ENCODE peak calls at places on chromosomes 1 and 21, in four cellular contexts. E, N, Z and P are unnamed samples. For H3K9me3, the result is how much of the 10 kb centered on the place peaks cover.

GRCh38 chr1:185663332-185663731 is 70.9 kb upstream of the HMCN1 start:
- DNase-seq in E (no peak), Z (no peak), N (no peak), P (no peak)

GRCh38 chr1:206145771-206146290 is 28.6 kb upstream of the AVPR1B start:
- DNase-seq in N (no peak), Z (no peak), E (no peak), P (no peak)

GRCh38 chr1:8384088-8384487 is 66.2 kb downstream of the SLC45A1 start:
- DNase-seq in N (peak), E (no peak), Z (no peak), P (no peak)

GRCh38 chr1:157137051-157137772 is 983 bp downstream of the ETV3 start:
- DNase-seq in Z (no peak), N (peak), E (no peak), P (no peak)

GRCh38 chr1:218686258-218686657 is 341.1 kb downstream of the TGFB2 start:
- DNase-seq in Z (no peak), E (no peak), N (peak), P (no peak)

GRCh38 chr21:19981938-19982337 is 1016.3 kb upstream of the NCAM2 start:
- DNase-seq in Z (no peak), N (no peak), E (no peak), P (no peak)

GRCh38 chr1:162019006-162019405 is 4.7 kb downstream of the OLFML2B start:
- DNase-seq in Z (no peak), N (peak), E (no peak), P (no peak)

GRCh38 chr1:17948594-17948993 is 159.0 kb upstream of the IGSF21 start:
- DNase-seq in Z (no peak), E (no peak), N (no peak), P (no peak)

GRCh38 chr1:33711511-33711910 is 152.4 kb upstream of the HMGB4 start:
- DNase-seq in E (no peak), N (no peak), Z (no peak), P (no peak)

GRCh38 chr1:199591468-199591867 is 436.0 kb upstream of the NR5A2 start:
- DNase-seq in E (no peak), N (no peak), Z (no peak), P (no peak)

GRCh38 chr1:9768983-9769382 is 54.8 kb downstream of the CLSTN1 start:
- DNase-seq in E (no peak), Z (no peak), N (no peak), P (no peak)

GRCh38 chr1:170929835-170930554 is 5.3 kb upstream of the MROH9 start:
- DNase-seq in Z (peak), N (peak), E (no peak), P (no peak)

GRCh38 chr1:168621356-168621755 is 45.0 kb downstream of the XCL1 start:
- DNase-seq in E (no peak), N (no peak), Z (no peak), P (no peak)

GRCh38 chr1:25461783-25462182 is 31.1 kb downstream of the MACO1 start:
- DNase-seq in N (no peak), Z (no peak), E (no peak), P (no peak)

GRCh38 chr21:45874716-45875415 is 106.7 kb upstream of the COL6A1 start:
- DNase-seq in E (no peak), Z (no peak), N (peak), P (no peak)

GRCh38 chr1:157153743-157154142 is 15.5 kb upstream of the ETV3 start:
- DNase-seq in E (no peak), Z (no peak), N (no peak), P (no peak)

GRCh38 chr1:244653439-244654283 is 735 bp downstream of the DESI2 start:
- DNase-seq in N (peak), Z (no peak), E (peak), P (peak)

GRCh38 chr1:59478822-59479221 is 181.9 kb downstream of the FGGY start:
- DNase-seq in E (no peak), Z (no peak), N (no peak), P (no peak)

GRCh38 chr1:162678439-162678838 is 46.2 kb downstream of the DDR2 start:
- DNase-seq in E (no peak), N (peak), Z (no peak), P (no peak)

GRCh38 chr1:203378529-203379271 is 27.8 kb upstream of the FMOD start:
- DNase-seq in E (no peak), Z (no peak), N (peak), P (no peak)

GRCh38 chr1:245074232-245074747 is 80.5 kb upstream of the KIF26B start:
- DNase-seq in N (peak), E (no peak), Z (no peak), P (no peak)

GRCh38 chr1:27438621-27439061 is 46.2 kb downstream of the GPR3 start:
- DNase-seq in E (no peak), Z (no peak), N (no peak), P (no peak)

GRCh38 chr1:67162954-67163353 is 3.3 kb upstream of the IL23R start:
- DNase-seq in E (no peak), N (peak), Z (no peak), P (no peak)

GRCh38 chr1:6127587-6128163 is 52.4 kb downstream of the CHD5 start:
- DNase-seq in N (peak), Z (peak), E (peak), P (peak)

GRCh38 chr21:37412603-37413360 is 46.2 kb downstream of the DYRK1A start:
- DNase-seq in Z (no peak), N (peak), E (no peak), P (no peak)

GRCh38 chr1:157050836-157051235 is 5.3 kb upstream of the ARHGEF11 start:
- DNase-seq in Z (no peak), N (no peak), E (no peak), P (no peak)

GRCh38 chr1:201643835-201644104 is 104.8 kb downstream of the NAV1 start:
- DNase-seq in N (no peak), E (no peak), Z (no peak), P (no peak)

GRCh38 chr1:100799954-100800612 is 80.5 kb downstream of the VCAM1 start:
- DNase-seq in E (no peak), N (peak), Z (no peak), P (no peak)

GRCh38 chr1:34829250-34829649 is 30.3 kb downstream of the SMIM12 start:
- DNase-seq in Z (no peak), E (no peak), N (no peak), P (no peak)

GRCh38 chr21:39908265-39908923 is 41.2 kb downstream of the PCP4 start:
- DNase-seq in E (no peak), Z (no peak), N (no peak), P (no peak)
- H3K9me3 ChIP-seq in E (under half), Z (under half), N (under half), P (under half)

GRCh38 chr1:221327954-221328353 is 413.9 kb downstream of the DUSP10 start:
- DNase-seq in Z (no peak), E (no peak), N (no peak), P (no peak)

GRCh38 chr1:221334082-221334481 is 407.8 kb downstream of the DUSP10 start:
- DNase-seq in E (no peak), N (peak), Z (no peak), P (no peak)

GRCh38 chr1:221335161-221336101 is 406.5 kb downstream of the DUSP10 start:
- DNase-seq in N (peak), E (no peak), Z (no peak), P (no peak)

GRCh38 chr1:221328371-221328770 is 413.5 kb downstream of the DUSP10 start:
- DNase-seq in Z (no peak), E (no peak), N (no peak), P (no peak)

GRCh38 chr1:221331263-221332183 is 410.4 kb downstream of the DUSP10 start:
- DNase-seq in N (no peak), E (no peak), Z (no peak), P (no peak)
- H3K9me3 ChIP-seq in N (under half), E (under half), Z (under half), P (under half)

GRCh38 chr21:21246007-21246406 is 247.8 kb downstream of the NCAM2 start:
- DNase-seq in E (no peak), N (no peak), Z (no peak), P (no peak)

DNA sequence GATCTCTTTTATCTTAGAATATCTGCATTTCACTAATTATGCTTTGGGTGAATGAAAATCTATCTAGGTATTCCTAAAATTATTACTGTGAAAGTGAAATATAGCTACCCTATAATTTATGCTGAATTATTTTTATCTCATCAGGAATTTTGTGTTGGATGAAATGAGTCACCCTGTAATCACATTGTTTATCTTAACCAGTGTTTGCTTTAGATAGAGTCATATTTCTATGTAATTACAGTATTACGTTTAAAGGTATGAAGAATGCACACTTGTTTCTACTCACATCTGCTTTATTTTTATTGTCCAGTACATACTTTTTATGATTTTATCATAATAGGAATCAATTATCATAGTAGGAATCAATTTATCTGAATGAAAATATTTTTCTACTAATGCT is 249.2 kb downstream of the NCAM2 start:
- DNase-seq in N (peak), E (no peak), Z (no peak), P (no peak)
- H3K9me3 ChIP-seq in N (under half), E (under half), Z (under half), P (under half)

DNA sequence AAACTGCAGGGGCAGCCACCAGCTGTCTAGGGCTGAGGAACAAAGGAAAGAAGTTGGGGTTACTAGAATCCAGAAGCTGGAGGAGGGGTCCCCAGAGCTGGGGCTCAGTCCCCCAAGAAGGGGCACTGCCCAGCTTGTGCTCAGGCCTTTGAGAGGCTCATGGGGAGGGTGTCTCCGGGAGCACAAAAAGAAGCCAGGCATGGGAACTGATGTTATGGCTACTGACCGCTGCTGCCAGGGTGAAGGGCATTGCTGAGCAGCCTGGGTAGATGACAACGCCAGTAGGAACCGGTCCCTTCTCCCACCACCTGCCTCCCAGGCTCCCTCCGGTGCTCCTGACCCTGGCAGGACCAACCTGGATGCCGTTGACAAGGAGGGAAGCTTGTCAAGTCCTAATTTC is 762.5 kb upstream of the TPTE start:
- DNase-seq in E (no peak), Z (no peak), N (no peak), P (no peak)
- H3K9me3 ChIP-seq in E (under half), Z (under half), N (under half), P (under half)

GRCh38 chr1:94434339-94435092 is 16.3 kb downstream of the ABCD3 start:
- DNase-seq in N (peak), Z (no peak), E (no peak), P (no peak)

GRCh38 chr1:94440088-94440487 is 21.9 kb downstream of the ABCD3 start:
- DNase-seq in Z (no peak), E (no peak), N (no peak), P (no peak)

GRCh38 chr1:94433866-94434265 is 15.7 kb downstream of the ABCD3 start:
- DNase-seq in E (no peak), N (peak), Z (no peak), P (no peak)

DNA sequence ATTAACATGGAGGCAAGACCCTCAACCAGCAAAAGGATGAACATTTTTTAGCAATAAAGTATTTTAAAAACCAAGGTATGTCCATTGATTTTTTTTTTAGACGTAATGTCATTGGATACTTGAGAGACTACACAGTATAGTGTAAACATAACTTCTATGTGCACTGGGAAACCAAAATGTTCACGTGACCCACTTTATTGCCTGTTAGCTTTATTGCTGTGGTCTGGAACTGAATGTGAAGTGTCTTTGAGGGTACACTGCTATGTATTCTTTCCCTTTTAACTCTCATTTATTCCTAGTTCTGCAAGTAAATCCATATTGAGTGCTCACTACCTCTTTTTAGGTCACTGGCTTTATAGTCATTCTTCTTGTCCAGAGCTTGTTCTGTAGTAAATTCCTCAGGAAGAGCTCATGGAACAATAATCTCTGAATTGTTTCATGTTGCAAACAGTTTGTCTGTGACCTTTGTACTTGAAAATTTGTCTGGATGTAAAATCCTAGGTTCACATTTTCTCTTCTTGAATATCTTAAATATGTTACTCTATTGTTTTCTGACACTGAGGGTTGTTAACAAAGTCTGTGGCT is 20.6 kb downstream of the ABCD3 start:
- DNase-seq in N (peak), Z (no peak), E (no peak), P (no peak)
- H3K9me3 ChIP-seq in N (under half), Z (under half), E (under half), P (under half)

DNA sequence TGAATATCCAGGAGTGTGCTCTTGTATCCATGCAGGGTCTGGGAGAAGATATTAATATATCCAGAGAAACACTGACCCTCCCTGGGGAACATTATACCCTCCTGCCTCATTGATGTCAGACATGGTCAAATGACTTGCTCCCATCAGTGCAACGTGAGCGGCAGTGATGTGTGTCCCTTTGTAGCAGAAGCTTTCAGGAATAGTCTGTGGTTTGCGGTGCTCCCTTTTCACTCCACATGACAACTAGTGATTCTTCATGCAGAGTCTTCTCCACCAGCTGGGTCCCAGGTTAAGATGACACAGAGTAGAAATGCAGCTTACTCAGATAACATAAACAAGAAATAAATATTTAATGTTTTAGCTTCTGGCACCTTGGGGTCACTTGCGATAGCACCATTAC is 31.9 kb upstream of the LYPD8 start:
- DNase-seq in N (no peak), Z (no peak), E (no peak), P (no peak)
- H3K9me3 ChIP-seq in N (under half), Z (under half), E (under half), P (under half)

GRCh38 chr1:114485286-114485685 is 25.7 kb downstream of the TRIM33 start:
- DNase-seq in Z (no peak), N (peak), E (no peak), P (no peak)

GRCh38 chr1:114479134-114479533 is 31.9 kb downstream of the TRIM33 start:
- DNase-seq in N (no peak), Z (no peak), E (no peak), P (no peak)

DNA sequence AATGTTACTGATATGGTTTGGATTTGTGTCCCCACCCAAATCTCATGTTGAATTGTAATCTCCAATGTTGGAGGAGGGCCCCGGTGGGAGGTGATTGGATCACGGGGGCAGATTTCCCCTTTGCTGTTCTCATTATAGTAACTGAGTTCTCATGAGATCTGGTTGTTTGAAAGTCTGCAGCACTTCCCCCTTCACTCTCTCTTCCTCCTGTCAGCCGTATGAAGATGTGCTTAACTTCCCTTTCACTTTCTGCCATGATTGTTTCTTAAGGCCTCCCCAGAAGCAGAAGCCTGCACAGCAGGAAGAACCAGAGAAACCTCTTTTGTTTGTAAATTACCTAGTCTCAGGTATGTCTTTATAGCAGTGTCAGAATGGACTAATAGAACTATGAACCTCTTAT is 28.4 kb downstream of the TRIM33 start:
- DNase-seq in E (no peak), N (no peak), Z (peak), P (no peak)
- H3K9me3 ChIP-seq in E (under half), N (under half), Z (under half), P (under half)

DNA sequence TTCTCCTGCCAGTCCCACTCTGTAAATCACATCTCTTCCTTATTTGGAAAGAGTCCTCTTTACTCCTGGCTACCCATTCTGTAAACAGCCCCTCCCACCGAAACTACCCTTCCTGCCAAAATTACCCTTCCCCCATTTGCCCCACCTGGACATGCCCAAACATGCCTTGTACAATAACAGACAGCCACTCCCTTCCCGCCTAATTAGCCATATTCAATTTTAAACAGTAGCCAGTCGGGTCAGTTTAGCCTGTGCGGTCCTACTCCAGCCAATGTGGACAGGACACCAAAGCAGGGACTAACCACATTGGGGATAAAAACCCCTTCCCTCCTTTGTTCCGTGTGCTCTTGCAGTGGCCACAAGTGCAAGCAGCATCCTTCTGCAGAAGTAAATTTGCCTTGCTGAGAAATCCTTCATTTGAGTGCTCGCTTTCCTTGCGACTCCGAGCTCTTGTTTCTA is 56.3 kb upstream of the MAP10 start:
- DNase-seq in Z (no peak), E (no peak), N (no peak), P (no peak)
- H3K9me3 ChIP-seq in Z (under half), E (under half), N (under half), P (under half)

GRCh38 chr1:248695451-248696132 is 7.0 kb downstream of the OR14I1 start:
- DNase-seq in N (peak), Z (no peak), E (no peak), P (no peak)

GRCh38 chr1:248699099-248699498 is 3.5 kb downstream of the OR14I1 start:
- DNase-seq in Z (no peak), E (no peak), N (no peak), P (no peak)

GRCh38 chr1:248696261-248696660 is 6.3 kb downstream of the OR14I1 start:
- DNase-seq in N (no peak), E (no peak), Z (no peak), P (no peak)

GRCh38 chr1:248697907-248698306 is 4.7 kb downstream of the OR14I1 start:
- DNase-seq in N (no peak), Z (no peak), E (no peak), P (no peak)

GRCh38 chr1:248696775-248697174 is 5.8 kb downstream of the OR14I1 start:
- DNase-seq in N (no peak), Z (no peak), E (no peak), P (no peak)
- H3K9me3 ChIP-seq in N (under half), Z (under half), E (under half), P (under half)